ENCODE peak calls at places on chromosome 6, in four cellular contexts. N is posterior cingulate gyrus, H is EL, R is ecto neural progenitor cell. V is an unnamed sample.

GRCh38 chr6:123587838-123588545 is 48.8 kb downstream of the TRDN start:
- DNase-seq in N (no peak), H (no peak), R (no peak), V (no peak)

GRCh38 chr6:18990313-18990978 is 603.3 kb downstream of the RNF144B start:
- DNase-seq in N (peak; percentile 83), H (peak; percentile 57), R (peak; percentile 90), V (peak; percentile 73)

GRCh38 chr6:150887978-150888563 is 22.6 kb downstream of the MTHFD1L start:
- DNase-seq in N (no peak), H (no peak), R (no peak), V (no peak)

GRCh38 chr6:44221291-44221960 is 2.0 kb upstream of the SLC29A1 start:
- DNase-seq in N (peak; percentile 72), H (peak; percentile 87), R (peak; percentile 80), V (peak; percentile 81)

GRCh38 chr6:132763269-132763668 is 5.6 kb upstream of the VNN2 start:
- DNase-seq in N (no peak), H (no peak), R (no peak), V (no peak)

GRCh38 chr6:143160439-143161220 is 99.9 kb downstream of the AIG1 start:
- DNase-seq in N (no peak), H (peak; percentile 24), R (no peak), V (no peak)

GRCh38 chr6:149766156-149766768 is 16.7 kb downstream of the PCMT1 start:
- DNase-seq in N (no peak), H (peak; percentile 77), R (no peak), V (peak; percentile 51)

GRCh38 chr6:16764188-16764950 is 3.1 kb upstream of the ATXN1 start:
- DNase-seq in N (no peak), H (peak; percentile 64), R (no peak), V (peak; percentile 69)